ENCODE peak calls at places on chromosomes 4 and X, in four cellular contexts. N, J, W and L are unnamed samples. For H3K36me3, the result is how much of the 10 kb centered on the place peaks cover.

GRCh38 chr4:42104521-42104920 is 47.9 kb downstream of the BEND4 start:
- DNase-seq in J (no peak), W (no peak), N (no peak), L (no peak)

GRCh38 chrX:96183843-96184242 is 500.8 kb upstream of the DIAPH2 start:
- DNase-seq in N (no peak), W (no peak), J (no peak), L (no peak)

GRCh38 chrX:10676239-10676971 is 56.0 kb upstream of the MID1 start:
- DNase-seq in N (no peak), J (no peak), W (no peak), L (no peak)

GRCh38 chr4:153916273-153916755 is 127.4 kb upstream of the SFRP2 start:
- DNase-seq in W (no peak), N (no peak), J (no peak), L (no peak)

GRCh38 chrX:40058719-40059118 is 39.0 kb downstream of the BCOR start:
- DNase-seq in N (peak), J (no peak), W (no peak), L (no peak)

GRCh38 chrX:24248042-24248441 is 65.8 kb downstream of the SUPT20HL2 start:
- DNase-seq in J (no peak), W (no peak), N (no peak), L (no peak)

GRCh38 chr4:18689308-18689915 is 667.9 kb upstream of the LCORL start:
- DNase-seq in J (no peak), N (no peak), W (peak), L (peak)

GRCh38 chr4:18067031-18067430 is 45.5 kb upstream of the LCORL start:
- DNase-seq in J (no peak), W (no peak), N (no peak), L (no peak)

GRCh38 chr4:61540944-61541343 is 340.8 kb downstream of the ADGRL3 start:
- DNase-seq in W (no peak), N (no peak), J (no peak), L (no peak)

GRCh38 chrX:70878925-70879324 is 29.6 kb downstream of the TEX11 start:
- DNase-seq in N (no peak), W (no peak), J (no peak), L (no peak)

GRCh38 chrX:95291561-95291960 is 1393.1 kb upstream of the DIAPH2 start:
- DNase-seq in J (no peak), W (no peak), N (no peak), L (no peak)

GRCh38 chrX:68998716-68999115 is 166.5 kb downstream of the PJA1 start:
- DNase-seq in N (no peak), J (no peak), W (no peak), L (no peak)

GRCh38 chr4:169852481-169852880 is 94.7 kb upstream of the HPF1 start:
- DNase-seq in N (no peak), J (no peak), W (no peak), L (no peak)

GRCh38 chrX:110418220-110418856 is 59.7 kb downstream of the RTL9 start:
- DNase-seq in N (peak), W (no peak), J (no peak), L (no peak)

GRCh38 chrX:16953606-16954211 is 7.3 kb downstream of the REPS2 start:
- DNase-seq in J (no peak), N (no peak), W (no peak), L (no peak)

GRCh38 chrX:111100191-111100590 is 4.2 kb downstream of the PAK3 start:
- DNase-seq in W (no peak), J (no peak), N (no peak), L (peak)

GRCh38 chrX:137342969-137343368 is 223.0 kb upstream of the ZIC3 start:
- DNase-seq in J (no peak), N (no peak), W (no peak), L (no peak)

GRCh38 chr4:137451150-137451850 is 81.0 kb downstream of the PCDH18 start:
- DNase-seq in W (no peak), N (no peak), J (no peak), L (no peak)

GRCh38 chr4:25590171-25590570 is 65.5 kb upstream of the SLC34A2 start:
- DNase-seq in W (no peak), J (no peak), N (no peak), L (no peak)

GRCh38 chr4:184287697-184288255 is 70.1 kb upstream of the ENPP6 start:
- DNase-seq in W (peak), J (peak), N (no peak), L (no peak)

GRCh38 chr4:986428-986948 is 356 bp upstream of the IDUA start:
- DNase-seq in W (no peak), J (no peak), N (no peak), L (no peak)

GRCh38 chrX:74535633-74536141 is 78.7 kb downstream of the RLIM start:
- DNase-seq in N (peak), W (peak), J (peak), L (peak)

GRCh38 chr4:101122019-101122418 is 225.3 kb downstream of the PPP3CA start:
- DNase-seq in N (no peak), W (no peak), J (no peak), L (no peak)

GRCh38 chr4:28073860-28074555 is 1213.4 kb downstream of the STIM2 start:
- DNase-seq in W (no peak), J (no peak), N (no peak), L (no peak)

GRCh38 chrX:20361890-20362262 is 95.2 kb upstream of the RPS6KA3 start:
- DNase-seq in W (no peak), J (no peak), N (no peak), L (no peak)

GRCh38 chrX:17617794-17618193 is 119.5 kb upstream of the SCML1 start:
- DNase-seq in N (no peak), W (no peak), J (no peak), L (no peak)

GRCh38 chr4:184288451-184289178 is 70.9 kb upstream of the ENPP6 start:
- DNase-seq in J (peak), N (no peak), W (no peak), L (peak)

GRCh38 chr4:28675582-28675981 is 1814.9 kb downstream of the STIM2 start:
- DNase-seq in J (no peak), W (no peak), N (no peak), L (no peak)

GRCh38 chrX:129648514-129649267 is 6.1 kb downstream of the APLN start:
- DNase-seq in W (no peak), N (no peak), J (peak), L (no peak)

GRCh38 chr4:39514888-39515401 is 12.3 kb downstream of the UGDH start:
- DNase-seq in W (no peak), N (peak), J (no peak), L (no peak)

GRCh38 chr4:4762909-4763814 is 96.3 kb upstream of the MSX1 start:
- DNase-seq in N (peak), W (no peak), J (no peak), L (no peak)

GRCh38 chr4:101285985-101286384 is 61.3 kb downstream of the PPP3CA start:
- DNase-seq in J (no peak), W (no peak), N (no peak), L (no peak)

GRCh38 chr4:12674184-12674583 is 810.0 kb downstream of the RAB28 start:
- DNase-seq in J (no peak), N (no peak), W (no peak), L (no peak)

GRCh38 chr4:150044517-150044916 is 33.7 kb upstream of the DCLK2 start:
- DNase-seq in N (no peak), J (no peak), W (no peak), L (no peak)

GRCh38 chr4:148364525-148364924 is 77.7 kb downstream of the NR3C2 start:
- DNase-seq in N (no peak), W (no peak), J (no peak), L (no peak)

GRCh38 chrX:39065051-39065871 is 264.0 kb downstream of the MID1IP1 start:
- DNase-seq in J (no peak), W (no peak), N (no peak), L (no peak)

GRCh38 chrX:49163555-49164419 is 1.2 kb downstream of the MAGIX start:
- DNase-seq in J (peak), N (peak), W (peak), L (peak)

GRCh38 chr4:132479543-132479942 is 669.6 kb upstream of the PCDH10 start:
- DNase-seq in W (no peak), J (no peak), N (no peak), L (no peak)

GRCh38 chr4:5746829-5747745 is 36.1 kb downstream of the EVC start:
- DNase-seq in W (no peak), J (no peak), N (peak), L (no peak)

GRCh38 chr4:113355550-113356371 is 306.3 kb downstream of the ANK2 start:
- DNase-seq in W (no peak), J (no peak), N (no peak), L (peak)
- TF ChIP-seq CTCF in W (no peak), J (no peak), N (no peak), L (no peak)

GRCh38 chr4:102295153-102295862 is 50.0 kb downstream of the SLC39A8 start:
- DNase-seq in N (no peak), J (peak), W (no peak), L (no peak)
- H3K4me3 ChIP-seq in N (no peak), J (no peak), W (no peak), L (no peak)

DNA sequence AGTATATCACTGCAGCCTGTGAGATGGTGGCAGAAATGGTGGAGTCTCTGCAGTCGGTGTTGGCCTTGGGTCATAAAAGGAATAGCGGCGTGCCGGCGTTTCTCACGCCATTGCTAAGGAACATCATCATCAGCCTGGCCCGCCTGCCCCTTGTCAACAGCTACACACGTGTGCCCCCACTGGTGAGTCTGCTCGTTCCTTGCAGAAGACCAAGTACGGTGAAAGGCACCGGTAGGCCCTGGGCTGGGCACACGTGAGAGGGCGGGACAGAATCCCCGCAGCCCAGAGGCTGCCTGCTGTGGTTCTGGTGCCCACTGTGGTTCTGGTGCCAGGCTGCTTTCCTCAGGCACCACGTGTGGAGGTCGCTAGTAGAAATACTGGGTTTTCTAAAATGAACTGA is 31.2 kb upstream of the MSANTD1 start:
- DNase-seq in W (no peak), J (no peak), N (no peak), L (no peak)
- H3K36me3 ChIP-seq in W (under half), J (half or more), N (half or more), L (under half)

GRCh38 chr4:82706349-82707000 is 92.1 kb downstream of the SCD5 start:
- DNase-seq in N (no peak), W (no peak), J (no peak), L (no peak)
- TF ChIP-seq CTCF in N (no peak), W (no peak), J (no peak), L (no peak)

GRCh38 chr4:69831646-69832325 is 28.2 kb downstream of the SULT1E1 start:
- DNase-seq in N (no peak), W (no peak), J (no peak), L (no peak)
- H3K4me3 ChIP-seq in N (no peak), W (no peak), J (no peak), L (peak)

GRCh38 chr4:185352202-185352601 is 43.5 kb downstream of the LRP2BP start:
- DNase-seq in N (no peak), J (no peak), W (no peak), L (no peak)
- H3K36me3 ChIP-seq in N (half or more), J (under half), W (under half), L (under half)

GRCh38 chr4:64399313-64400109 is 9.7 kb downstream of the TECRL start:
- DNase-seq in N (no peak), J (no peak), W (no peak), L (no peak)

GRCh38 chr4:64405761-64406160 is 3.5 kb downstream of the TECRL start:
- DNase-seq in J (no peak), W (no peak), N (no peak), L (no peak)

GRCh38 chr4:64407000-64407399 is 2.2 kb downstream of the TECRL start:
- DNase-seq in W (no peak), J (no peak), N (no peak), L (no peak)

DNA sequence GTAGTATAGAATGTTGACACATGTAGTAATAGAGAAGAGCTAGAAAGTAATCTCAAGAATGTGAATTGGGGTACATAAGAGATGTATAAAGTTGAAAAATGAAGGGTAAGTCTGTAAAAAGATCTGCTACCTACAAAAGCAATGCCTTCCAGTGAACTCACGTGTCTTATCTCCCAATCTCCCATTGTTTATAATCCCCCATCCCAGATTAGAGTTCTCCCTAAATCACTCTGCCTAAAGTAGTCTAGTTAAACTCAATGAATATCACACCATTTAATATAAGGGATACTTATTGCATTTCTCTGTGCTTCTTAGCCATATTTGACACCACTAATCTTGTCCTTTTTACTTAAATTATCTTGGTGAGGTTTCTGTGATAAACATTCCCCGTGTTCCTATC is 6.6 kb downstream of the TECRL start:
- DNase-seq in N (no peak), W (no peak), J (no peak), L (no peak)
- TF ChIP-seq CTCF in N (no peak), W (no peak), J (no peak), L (no peak)

GRCh38 chrX:115595049-115595448 is 34.1 kb downstream of the PLS3 start:
- DNase-seq in J (no peak), N (no peak), W (no peak), L (no peak)

GRCh38 chrX:115592997-115593734 is 32.2 kb downstream of the PLS3 start:
- DNase-seq in W (no peak), N (no peak), J (no peak), L (no peak)

GRCh38 chrX:115589419-115589818 is 28.4 kb downstream of the PLS3 start:
- DNase-seq in N (no peak), W (no peak), J (no peak), L (no peak)

GRCh38 chrX:115591420-115591819 is 30.4 kb downstream of the PLS3 start:
- DNase-seq in J (no peak), N (no peak), W (no peak), L (no peak)

DNA sequence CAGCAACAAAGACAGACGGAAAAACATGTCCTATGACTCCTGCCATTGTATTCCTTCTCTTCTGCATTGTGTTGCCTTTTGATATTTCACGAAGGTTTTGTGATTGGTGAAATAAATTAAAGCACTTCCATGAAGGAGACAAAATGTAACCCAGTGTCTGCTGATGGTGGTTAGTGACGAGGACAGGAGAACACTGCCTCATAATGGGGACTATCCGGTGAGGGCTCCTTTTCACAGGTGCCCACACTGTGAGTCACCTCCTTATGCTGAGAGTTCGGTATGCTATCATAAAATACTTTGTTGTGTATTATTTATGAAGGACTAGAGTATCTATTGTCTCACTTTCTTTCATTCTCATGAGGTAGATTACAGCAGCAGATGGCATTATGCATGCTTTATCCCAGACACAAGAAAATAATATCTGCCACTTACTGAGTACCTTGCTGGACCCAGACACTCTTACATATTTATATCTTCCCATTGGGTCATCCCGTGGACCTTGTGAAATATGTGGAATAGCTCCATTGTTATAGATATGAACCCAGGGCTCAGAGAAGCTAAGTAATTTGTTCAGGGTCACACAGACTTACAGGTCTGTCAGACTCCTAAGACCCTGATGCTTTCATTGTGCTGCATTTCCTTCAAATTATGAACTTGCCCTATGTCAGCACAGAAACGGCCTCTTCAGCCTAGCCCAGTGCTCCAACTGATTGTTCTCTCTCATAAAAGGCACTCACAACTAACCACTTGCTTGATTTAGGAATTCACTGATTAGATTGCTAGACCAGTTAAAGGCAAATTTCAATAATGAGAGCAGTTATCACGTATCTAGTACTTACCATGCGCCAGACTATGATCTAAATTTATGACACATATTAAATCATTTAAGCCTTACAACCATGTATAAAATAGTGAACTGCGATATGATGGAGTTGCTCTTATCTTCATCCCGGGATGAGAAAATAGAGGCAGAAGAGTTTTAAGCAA is 31.2 kb downstream of the PLS3 start:
- DNase-seq in W (no peak), N (no peak), J (no peak), L (no peak)
- H3K4me3 ChIP-seq in W (peak), N (no peak), J (no peak), L (no peak)

GRCh38 chrX:53642326-53642725 is 44.2 kb downstream of the HUWE1 start:
- DNase-seq in W (no peak), N (no peak), J (no peak), L (no peak)
- H3K36me3 ChIP-seq in W (under half), N (half or more), J (under half), L (under half)